ENCODE peak calls at places on chromosomes 6 and 20, in five cellular contexts. C is left ventricle myocardium inferior; R is mammary epithelial cell; J is effector memory CD4-positive, alpha-beta T cell; Y is IMR-90. I is an unnamed sample. For H3K36me3, the result is how much of the 10 kb centered on the place peaks cover.

GRCh38 chr20:45987108-45987780 is 15.2 kb upstream of the ZNF335 start:
- DNase-seq in R (peak), J (peak), C (peak), Y (peak), I (peak)

GRCh38 chr6:24522090-24522820 is 27.5 kb downstream of the ALDH5A1 start:
- DNase-seq in J (no peak), R (peak), C (no peak), Y (peak), I (no peak)

GRCh38 chr20:33781133-33781532 is 30.0 kb upstream of the CHMP4B start:
- DNase-seq in Y (no peak), C (no peak), J (no peak), R (no peak), I (no peak)

GRCh38 chr6:32983964-32984638 is 15.7 kb downstream of the BRD2 start:
- DNase-seq in J (no peak), Y (no peak), C (no peak), R (no peak), I (no peak)

GRCh38 chr20:53706511-53707031 is 112.9 kb upstream of the ZNF217 start:
- DNase-seq in Y (peak), R (no peak), C (no peak), J (no peak), I (peak)

GRCh38 chr20:29419378-29419777 is 1838.1 kb upstream of the DEFB115 start:
- DNase-seq in Y (no peak), J (no peak), R (no peak), C (no peak), I (no peak)

GRCh38 chr20:688809-689208 is 13.2 kb upstream of the SCRT2 start:
- DNase-seq in C (no peak), Y (peak), J (no peak), R (peak), I (no peak)

GRCh38 chr6:121161881-121162280 is 172.4 kb downstream of the TBC1D32 start:
- DNase-seq in Y (no peak), C (no peak), R (no peak), J (no peak), I (no peak)

GRCh38 chr6:156379946-156380707 is 397.1 kb upstream of the ARID1B start:
- DNase-seq in R (no peak), Y (peak), J (no peak), C (no peak), I (no peak)

GRCh38 chr6:116866281-116866871 is 10.7 kb upstream of the RFX6 start:
- DNase-seq in R (no peak), Y (peak), J (no peak), C (no peak), I (no peak)

GRCh38 chr6:154458565-154459475 is 51.7 kb downstream of the CNKSR3 start:
- DNase-seq in Y (no peak), R (peak), C (no peak), J (no peak), I (no peak)

GRCh38 chr6:156534594-156534993 is 242.6 kb upstream of the ARID1B start:
- DNase-seq in R (no peak), C (no peak), Y (no peak), J (no peak), I (no peak)

GRCh38 chr20:42134265-42135098 is 516.3 kb upstream of the CHD6 start:
- DNase-seq in C (no peak), Y (no peak), R (no peak), J (no peak), I (no peak)

GRCh38 chr6:40376113-40376650 is 211.0 kb downstream of the LRFN2 start:
- DNase-seq in J (no peak), R (no peak), Y (no peak), C (no peak), I (no peak)

GRCh38 chr6:30615958-30616810 is 859 bp downstream of the PPP1R10 start:
- DNase-seq in R (no peak), J (peak), Y (no peak), C (no peak), I (peak)

GRCh38 chr6:121216928-121217327 is 117.4 kb downstream of the TBC1D32 start:
- DNase-seq in C (no peak), Y (peak), R (no peak), J (no peak), I (no peak)

GRCh38 chr6:90383212-90383611 is 86.6 kb upstream of the BACH2 start:
- DNase-seq in C (no peak), Y (no peak), R (no peak), J (no peak), I (peak)

GRCh38 chr6:74568851-74569250 is 637.0 kb downstream of the COL12A1 start:
- DNase-seq in J (no peak), C (no peak), Y (peak), R (no peak), I (no peak)

GRCh38 chr20:23152308-23152892 is 66.3 kb upstream of the CD93 start:
- DNase-seq in Y (peak), R (no peak), J (no peak), C (peak), I (no peak)

GRCh38 chr20:29408034-29408695 is 1849.3 kb upstream of the DEFB115 start:
- DNase-seq in R (no peak), J (no peak), C (no peak), Y (no peak), I (no peak)

GRCh38 chr6:134034951-134035822 is 17.2 kb downstream of the SLC2A12 start:
- DNase-seq in C (no peak), J (no peak), Y (no peak), R (peak), I (no peak)

DNA sequence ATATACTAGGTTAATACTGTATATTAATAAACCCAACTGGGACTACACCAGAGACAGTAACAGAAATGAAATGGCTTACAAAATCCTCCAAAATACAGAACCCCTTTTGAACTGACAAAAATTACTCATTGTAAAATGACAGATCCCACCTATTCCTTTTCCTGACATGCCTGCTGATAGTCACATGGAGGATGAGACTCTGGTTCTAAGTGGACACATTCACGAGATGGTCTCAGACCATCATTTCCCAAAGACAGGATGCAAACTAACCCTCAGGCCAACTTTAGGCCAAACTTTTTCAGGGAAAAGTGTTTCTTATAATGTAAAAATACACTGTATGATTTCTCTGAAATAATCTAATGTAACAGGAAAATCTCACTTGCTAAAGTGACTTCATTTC is 22.5 kb downstream of the TBC1D7 start:
- DNase-seq in R (no peak), C (no peak), Y (no peak), J (no peak), I (no peak)
- H3K36me3 ChIP-seq in R (under half), C (half or more), Y (under half), J (under half), I (under half)

GRCh38 chr6:41878961-41879405 is 16.2 kb downstream of the USP49 start:
- DNase-seq in C (no peak), R (no peak), Y (peak), J (no peak), I (no peak)

GRCh38 chr6:41885930-41886329 is 9.2 kb downstream of the USP49 start:
- DNase-seq in R (no peak), Y (no peak), C (no peak), J (no peak), I (no peak)

GRCh38 chr6:41887355-41887754 is 7.8 kb downstream of the USP49 start:
- DNase-seq in R (no peak), J (no peak), C (no peak), Y (no peak), I (no peak)

GRCh38 chr6:41881506-41881905 is 13.7 kb downstream of the USP49 start:
- DNase-seq in J (no peak), Y (no peak), C (no peak), R (no peak), I (no peak)

GRCh38 chr6:41884957-41885356 is 10.2 kb downstream of the USP49 start:
- DNase-seq in R (no peak), J (no peak), C (no peak), Y (no peak), I (no peak)
- H3K36me3 ChIP-seq in R (under half), J (under half), C (under half), Y (under half), I (under half)

GRCh38 chr20:63712191-63712590 is 4.4 kb downstream of the ZGPAT start:
- DNase-seq in R (no peak), J (no peak), Y (no peak), C (no peak), I (no peak)
- H3K36me3 ChIP-seq in R (under half), J (under half), Y (under half), C (half or more), I (under half)

GRCh38 chr20:63241272-63241671 is 5.6 kb downstream of the BIRC7 start:
- DNase-seq in C (no peak), R (no peak), J (no peak), Y (no peak), I (no peak)

GRCh38 chr20:63244468-63244867 is 8.8 kb downstream of the BIRC7 start:
- DNase-seq in J (no peak), C (no peak), R (no peak), Y (no peak), I (no peak)

GRCh38 chr20:63243604-63244247 is 8.0 kb downstream of the BIRC7 start:
- DNase-seq in C (no peak), Y (no peak), R (no peak), J (no peak), I (no peak)

GRCh38 chr20:63240004-63240403 is 4.3 kb downstream of the BIRC7 start:
- DNase-seq in Y (no peak), C (no peak), J (no peak), R (no peak), I (no peak)

DNA sequence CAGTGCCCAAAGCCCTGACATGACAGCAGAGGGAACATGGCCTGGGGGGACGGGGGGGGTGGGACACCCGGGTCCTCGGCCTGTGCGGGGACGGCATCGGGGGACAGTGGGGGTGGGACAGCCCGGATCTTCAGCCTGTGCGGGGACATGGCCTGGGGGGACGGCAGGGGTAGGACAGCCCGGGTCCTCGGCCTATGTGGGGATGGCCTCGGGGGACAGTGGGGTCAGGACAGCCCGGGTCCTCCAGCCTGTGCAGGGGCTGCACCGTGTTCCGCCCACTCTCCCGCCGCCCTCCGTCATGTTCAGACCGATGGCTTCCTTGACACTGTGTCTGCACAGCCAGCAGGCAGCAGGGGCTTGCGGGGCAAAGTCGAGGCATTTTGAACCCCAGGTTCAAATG is 7.0 kb downstream of the BIRC7 start:
- DNase-seq in R (no peak), J (no peak), C (no peak), Y (no peak), I (no peak)
- H3K36me3 ChIP-seq in R (under half), J (under half), C (under half), Y (under half), I (under half)

DNA sequence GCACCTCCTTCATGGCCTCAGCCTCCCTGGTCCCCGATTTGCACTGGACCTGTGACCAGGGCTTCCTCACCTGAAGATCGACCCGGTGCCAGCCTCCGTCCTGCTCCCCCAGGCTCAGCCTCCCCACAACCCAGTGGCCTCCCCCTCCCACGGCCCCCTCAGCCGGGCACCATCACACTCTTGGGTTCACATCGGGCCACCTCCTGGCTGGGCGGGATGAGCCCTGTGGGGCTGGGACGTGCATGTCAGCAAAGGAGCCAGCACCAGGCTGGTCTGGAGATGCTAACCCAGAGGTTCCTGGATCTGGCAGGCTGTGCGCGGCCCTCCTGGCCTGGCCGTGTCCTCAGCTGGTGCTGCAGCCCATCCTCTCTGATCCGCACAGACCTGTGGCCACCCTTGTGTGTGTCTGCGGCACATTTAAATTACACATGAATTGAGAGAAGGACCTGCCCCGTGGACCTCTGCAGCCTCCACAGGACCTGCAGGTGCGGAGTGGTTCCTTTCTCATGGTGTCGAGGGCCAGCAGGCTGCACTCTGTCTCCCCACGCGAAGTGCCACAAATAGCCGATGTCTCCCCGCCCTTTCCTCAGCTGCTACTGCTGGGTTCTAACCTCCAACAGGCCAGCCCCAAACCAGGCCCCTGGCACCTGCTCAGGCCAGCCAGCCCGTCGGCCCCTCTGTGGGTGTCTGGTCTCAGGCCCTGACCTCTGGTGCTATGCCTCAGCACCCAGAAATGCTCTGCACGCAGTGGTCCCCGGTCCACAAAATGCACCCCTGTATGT is 237.5 kb downstream of the ERMARD start:
- DNase-seq in C (no peak), R (no peak), Y (no peak), J (no peak), I (no peak)
- H3K36me3 ChIP-seq in C (under half), R (under half), Y (under half), J (under half), I (under half)

GRCh38 chr6:161100072-161100471 is 108.5 kb downstream of the MAP3K4 start:
- DNase-seq in R (no peak), Y (no peak), C (no peak), J (no peak), I (no peak)

GRCh38 chr6:161103475-161103874 is 111.9 kb downstream of the MAP3K4 start:
- DNase-seq in Y (no peak), R (no peak), J (no peak), C (no peak), I (no peak)

GRCh38 chr6:161105408-161105807 is 113.8 kb downstream of the MAP3K4 start:
- DNase-seq in Y (no peak), R (peak), C (no peak), J (no peak), I (no peak)

GRCh38 chr6:161104966-161105365 is 113.4 kb downstream of the MAP3K4 start:
- DNase-seq in J (no peak), C (no peak), R (peak), Y (peak), I (no peak)

DNA sequence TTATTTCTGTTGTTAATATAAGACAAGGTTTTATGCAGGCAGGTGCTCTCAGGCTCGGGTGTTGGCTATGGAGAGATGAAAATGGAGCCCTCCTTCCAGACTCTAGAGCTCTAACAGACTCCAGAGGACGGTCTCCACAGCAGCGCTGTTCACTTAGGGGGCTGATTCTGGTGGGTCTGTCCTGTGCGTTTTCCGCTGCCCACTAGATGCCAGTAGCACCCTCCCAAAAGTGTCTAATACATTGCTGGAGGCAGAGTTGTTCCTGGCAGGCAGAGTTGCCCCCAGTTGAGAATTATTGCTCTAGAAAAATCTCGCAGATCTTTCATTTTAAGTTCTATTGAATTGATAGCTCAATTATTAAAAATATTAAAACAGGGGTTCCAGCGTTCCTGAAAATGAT is 109.9 kb downstream of the MAP3K4 start:
- DNase-seq in Y (peak), J (no peak), C (no peak), R (no peak), I (no peak)
- H3K36me3 ChIP-seq in Y (under half), J (under half), C (half or more), R (under half), I (under half)

DNA sequence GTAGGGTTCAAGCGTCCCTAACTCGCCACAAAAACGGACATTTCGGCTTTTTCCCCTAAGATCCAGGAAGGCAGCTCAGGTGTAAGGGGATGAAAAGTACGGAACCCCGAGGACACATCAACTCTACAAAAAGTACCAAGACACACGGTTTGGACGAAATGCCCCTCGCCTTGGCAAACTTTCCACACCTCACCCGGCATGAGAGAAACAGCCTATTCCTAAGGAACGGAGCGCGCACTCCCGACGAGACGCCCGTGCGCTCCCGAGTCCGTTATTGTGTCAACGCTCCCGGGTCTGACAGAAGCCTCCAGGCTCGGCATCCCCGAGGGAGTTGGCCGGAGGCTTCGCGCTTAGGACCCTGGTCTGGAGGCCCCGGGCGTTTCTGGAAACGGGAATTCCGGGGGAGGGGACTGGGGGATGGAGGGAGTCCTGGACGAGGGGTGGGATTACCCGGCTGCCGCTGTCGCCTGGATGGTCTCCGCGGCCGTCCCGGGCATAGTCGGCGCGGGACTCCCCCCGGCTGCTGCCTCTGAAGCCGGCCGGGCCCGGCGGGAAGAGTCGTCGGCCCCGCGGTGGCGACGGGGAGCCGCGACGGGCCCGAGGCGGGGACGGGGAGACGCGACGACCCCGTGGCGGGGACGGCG is 808 bp downstream of the ZNF318 start:
- DNase-seq in Y (peak), J (peak), C (peak), R (peak), I (peak)
- H3K36me3 ChIP-seq in Y (under half), J (under half), C (under half), R (under half), I (under half)

DNA sequence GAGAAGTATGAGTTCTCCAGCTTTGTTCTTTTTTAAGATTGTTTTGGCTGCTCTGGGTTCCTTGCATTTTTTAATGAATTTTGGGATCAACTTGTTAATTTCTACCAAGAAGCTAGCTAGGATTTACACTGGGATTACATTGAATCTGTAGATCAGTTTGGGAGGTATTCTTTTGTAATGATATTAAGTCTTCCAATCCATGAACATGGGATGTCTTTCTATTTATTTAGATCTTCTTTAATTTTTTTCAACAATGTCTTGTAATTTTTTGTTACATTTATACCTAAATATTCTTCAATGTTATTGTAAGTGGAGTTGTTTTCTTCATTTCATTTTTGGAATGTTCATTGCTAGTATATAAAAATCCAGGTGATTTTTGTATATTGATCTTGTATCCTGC is 12.5 kb downstream of the PRIM2 start:
- DNase-seq in C (no peak), J (no peak), Y (no peak), R (no peak), I (no peak)
- H3K36me3 ChIP-seq in C (half or more), J (under half), Y (under half), R (under half), I (under half)

DNA sequence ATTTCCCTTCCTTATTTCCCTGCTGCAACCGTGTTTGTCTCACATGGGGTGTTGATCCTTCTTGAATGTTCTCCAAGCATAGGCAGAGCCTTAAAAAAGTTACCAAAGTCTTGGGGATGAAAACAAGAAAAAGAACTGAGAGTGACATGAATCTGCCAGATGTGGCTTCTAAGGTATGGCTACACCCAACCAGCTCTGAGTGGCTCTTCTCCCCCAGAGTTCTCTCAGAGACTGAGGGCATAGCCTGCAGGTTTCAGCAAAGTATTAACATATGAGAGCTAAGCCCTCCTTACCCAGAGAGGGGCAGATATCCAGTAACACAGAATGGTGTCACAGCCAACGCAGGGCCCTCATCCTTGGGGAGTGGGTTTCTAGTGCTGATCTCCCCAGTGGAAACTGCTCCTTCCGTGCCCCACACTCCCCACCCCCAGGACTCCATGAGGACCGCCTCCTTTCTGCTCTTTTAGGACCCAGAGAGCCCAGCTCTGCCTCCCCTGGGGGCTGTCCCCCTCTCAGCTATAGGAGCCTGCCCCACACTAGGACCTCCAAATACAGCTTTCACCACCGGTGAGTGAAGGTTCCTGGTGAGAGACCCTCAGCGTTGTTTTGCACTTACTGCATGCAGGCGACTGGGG is 23.3 kb upstream of the SGK2 start:
- DNase-seq in C (no peak), J (no peak), Y (no peak), R (no peak), I (no peak)
- H3K36me3 ChIP-seq in C (under half), J (under half), Y (under half), R (under half), I (under half)

GRCh38 chr20:8432435-8433148 is 300.5 kb downstream of the PLCB1 start:
- DNase-seq in Y (no peak), C (no peak), R (no peak), J (no peak), I (no peak)
- H3K36me3 ChIP-seq in Y (under half), C (under half), R (under half), J (under half), I (under half)